ENCODE peak calls at places on chromosomes 6 and 20, in six cellular contexts. H, L, Z, T, M and J are unnamed samples.

GRCh38 chr6:53581161-53581560 is 36.3 kb upstream of the GCLC start:
- DNase-seq in M (no peak), Z (peak), L (no peak), T (no peak), H (peak), J (no peak)

GRCh38 chr20:62275263-62275619 is 27.6 kb upstream of the ADRM1 start:
- DNase-seq in Z (no peak), T (no peak), H (no peak), L (no peak), M (no peak), J (no peak)

GRCh38 chr6:166757226-166758135 is 130.4 kb upstream of the RPS6KA2 start:
- DNase-seq in M (no peak), Z (peak), T (no peak), H (no peak), L (peak), J (no peak)

GRCh38 chr6:90343581-90343980 is 46.9 kb upstream of the BACH2 start:
- DNase-seq in M (peak), T (no peak), H (no peak), L (no peak), Z (peak), J (no peak)

GRCh38 chr20:62888910-62889309 is 27.3 kb upstream of the TCFL5 start:
- DNase-seq in T (no peak), H (no peak), L (no peak), Z (no peak), M (no peak), J (no peak)

GRCh38 chr6:123333000-123333756 is 303.6 kb downstream of the TRDN start:
- DNase-seq in M (no peak), L (no peak), H (no peak), T (no peak), Z (peak), J (no peak)

GRCh38 chr6:42599558-42599957 is 35.7 kb downstream of the UBR2 start:
- DNase-seq in L (no peak), Z (no peak), M (no peak), H (no peak), T (no peak), J (no peak)

GRCh38 chr6:31701666-31702420 is 1.3 kb downstream of the ABHD16A start:
- DNase-seq in L (peak), Z (peak), M (no peak), T (no peak), H (no peak), J (no peak)

GRCh38 chr6:70310063-70310694 is 7.3 kb upstream of the COL9A1 start:
- DNase-seq in Z (peak), M (peak), T (no peak), L (no peak), H (peak), J (no peak)

GRCh38 chr6:44071670-44072451 is 55.4 kb downstream of the MRPL14 start:
- DNase-seq in M (no peak), Z (peak), T (no peak), H (no peak), L (no peak), J (no peak)

GRCh38 chr6:1055015-1055921 is 256.6 kb upstream of the FOXQ1 start:
- DNase-seq in H (no peak), T (no peak), L (no peak), M (peak), Z (no peak), J (no peak)

GRCh38 chr20:33914871-33915270 is 78.8 kb upstream of the RALY start:
- DNase-seq in T (no peak), L (no peak), H (no peak), M (peak), Z (peak), J (no peak)

GRCh38 chr20:58133020-58133419 is 95.4 kb downstream of the ANKRD60 start:
- DNase-seq in H (no peak), Z (no peak), T (no peak), L (no peak), M (peak), J (no peak)

GRCh38 chr6:28988536-28989415 is 16.3 kb downstream of the ZNF311 start:
- DNase-seq in T (peak), Z (peak), M (no peak), L (no peak), H (no peak), J (no peak)

GRCh38 chr20:45968801-45969711 is 2.9 kb downstream of the ZNF335 start:
- DNase-seq in Z (peak), L (no peak), H (no peak), M (no peak), T (no peak), J (no peak)

GRCh38 chr6:134657751-134658522 is 292.0 kb downstream of the ALDH8A1 start:
- DNase-seq in M (no peak), H (no peak), T (no peak), Z (peak), L (no peak), J (no peak)

GRCh38 chr20:24918579-24919566 is 30.2 kb upstream of the CST7 start:
- DNase-seq in M (no peak), T (no peak), H (no peak), L (no peak), Z (no peak), J (no peak)

GRCh38 chr20:63076421-63076820 is 69.7 kb upstream of the BHLHE23 start:
- DNase-seq in M (no peak), H (no peak), Z (no peak), T (no peak), L (no peak), J (no peak)

GRCh38 chr6:2480267-2480966 is 235.0 kb upstream of the GMDS start:
- DNase-seq in H (no peak), M (no peak), T (no peak), Z (peak), L (peak), J (no peak)